ENCODE peak calls at places on chromosomes 1 and 21, in five cellular contexts. One of them, this sample, is unnamed.

GRCh38 chr1:11114966-11115365 is 15.3 kb upstream of the EXOSC10 start:
- DNase-seq in body of pancreas: no peak
- DNase-seq in MM.1S: no peak
- DNase-seq in retinal pigment epithelial cell: no peak
- DNase-seq in HL-60: no peak
- DNase-seq in this sample: no peak

GRCh38 chr1:229258851-229259110 is 12.1 kb upstream of the RAB4A start:
- DNase-seq in body of pancreas: no peak
- DNase-seq in MM.1S: no peak
- DNase-seq in HL-60: no peak
- DNase-seq in retinal pigment epithelial cell: no peak
- DNase-seq in this sample: no peak

GRCh38 chr1:79388694-79389361 is 382.3 kb upstream of the ADGRL4 start:
- DNase-seq in HL-60: no peak
- DNase-seq in retinal pigment epithelial cell: no peak
- DNase-seq in MM.1S: no peak
- DNase-seq in body of pancreas: no peak
- DNase-seq in this sample: no peak

GRCh38 chr1:40477680-40478057 is 579 bp downstream of the ZFP69 start:
- DNase-seq in retinal pigment epithelial cell: no peak
- DNase-seq in HL-60: no peak
- DNase-seq in body of pancreas: no peak
- DNase-seq in MM.1S: no peak
- DNase-seq in this sample: no peak

GRCh38 chr21:45800339-45801080 is 157.0 kb downstream of the PCBP3 start:
- DNase-seq in MM.1S: no peak
- DNase-seq in HL-60: no peak
- DNase-seq in retinal pigment epithelial cell: no peak
- DNase-seq in body of pancreas: no peak
- DNase-seq in this sample: no peak

GRCh38 chr1:146049436-146049835 is 27.9 kb upstream of the HJV start:
- DNase-seq in HL-60: no peak
- DNase-seq in retinal pigment epithelial cell: no peak
- DNase-seq in body of pancreas: no peak
- DNase-seq in MM.1S: no peak
- DNase-seq in this sample: no peak

GRCh38 chr1:8402109-8402704 is 84.3 kb downstream of the SLC45A1 start:
- DNase-seq in body of pancreas: no peak
- DNase-seq in retinal pigment epithelial cell: no peak
- DNase-seq in HL-60: no peak
- DNase-seq in MM.1S: no peak
- DNase-seq in this sample: no peak

GRCh38 chr1:36351222-36351977 is 28.0 kb upstream of the EVA1B start:
- DNase-seq in body of pancreas: no peak
- DNase-seq in MM.1S: no peak
- DNase-seq in retinal pigment epithelial cell: peak
- DNase-seq in HL-60: no peak
- DNase-seq in this sample: peak

GRCh38 chr21:29248124-29248523 is 50.6 kb upstream of the BACH1 start:
- DNase-seq in MM.1S: no peak
- DNase-seq in body of pancreas: no peak
- DNase-seq in HL-60: no peak
- DNase-seq in retinal pigment epithelial cell: no peak
- DNase-seq in this sample: no peak

GRCh38 chr1:55988963-55989452 is 590.4 kb downstream of the PLPP3 start:
- DNase-seq in HL-60: no peak
- DNase-seq in body of pancreas: no peak
- DNase-seq in retinal pigment epithelial cell: no peak
- DNase-seq in MM.1S: peak
- DNase-seq in this sample: no peak

DNA sequence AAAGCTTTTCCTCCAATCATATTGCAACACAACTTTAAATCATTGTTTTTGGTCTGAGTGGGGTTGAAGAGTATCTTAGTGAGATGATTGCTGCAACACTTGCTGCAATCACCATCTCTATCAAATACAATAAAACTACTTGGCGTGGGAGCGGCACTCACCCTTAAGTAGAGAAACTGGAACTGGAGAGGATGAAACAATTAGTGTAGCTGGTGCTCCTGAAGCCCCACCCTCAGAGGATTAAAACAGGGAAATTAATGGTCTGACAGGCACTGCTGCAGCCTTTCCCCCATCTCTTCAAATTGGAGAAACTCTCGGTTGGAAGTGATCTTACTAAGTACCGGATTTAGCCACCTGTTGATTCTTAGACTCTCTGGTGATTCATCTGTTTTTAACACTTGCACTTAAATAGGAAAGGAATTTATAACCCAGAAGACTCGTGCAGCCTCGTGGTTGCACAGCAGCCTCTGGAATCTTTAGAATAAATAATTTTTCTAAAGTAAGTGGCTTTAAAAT is 80.5 kb upstream of the KIF26B start:
- DNase-seq in HL-60: no peak
- DNase-seq in body of pancreas: no peak
- DNase-seq in retinal pigment epithelial cell: peak
- DNase-seq in MM.1S: no peak
- DNase-seq in this sample: no peak
- TF ChIP-seq CTCF in HL-60: no peak
- TF ChIP-seq CTCF in body of pancreas: no peak
- TF ChIP-seq CTCF in retinal pigment epithelial cell: no peak
- TF ChIP-seq CTCF in MM.1S: no peak
- TF ChIP-seq CTCF in this sample: no peak

DNA sequence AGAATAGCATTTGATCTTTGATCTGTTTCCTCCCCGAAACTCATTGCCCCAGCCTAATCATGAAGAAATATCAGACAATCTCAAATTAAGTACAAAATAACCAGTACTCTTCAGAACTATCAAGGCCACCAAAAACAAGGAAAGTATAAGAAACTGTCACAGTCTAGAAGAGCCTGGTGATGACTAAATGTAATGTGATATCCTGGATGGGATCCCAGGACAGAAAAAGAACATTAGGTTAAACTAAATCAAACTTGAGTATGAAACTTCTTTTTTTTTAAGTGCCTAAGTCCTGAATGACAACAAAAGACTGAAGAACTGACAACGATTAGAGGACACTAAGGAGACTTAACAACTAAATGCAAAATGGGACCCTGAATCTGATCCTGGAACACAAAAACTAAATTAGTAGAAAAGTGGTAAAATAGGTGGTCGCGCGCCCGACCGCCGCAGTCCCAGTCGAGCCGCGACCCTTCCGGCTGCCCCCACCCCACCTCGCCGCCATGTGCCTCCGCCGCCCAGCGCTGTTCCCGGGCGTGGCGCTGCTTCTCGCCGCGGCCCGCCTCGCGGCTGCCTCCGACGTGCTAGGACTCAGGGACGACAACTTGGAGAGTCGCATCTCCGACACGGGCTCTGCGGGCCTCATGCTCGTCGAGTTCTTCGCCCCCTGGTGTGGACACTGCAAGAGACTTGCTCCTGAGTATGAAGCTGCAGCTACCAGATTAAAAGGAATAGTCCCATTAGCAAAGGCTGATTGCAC is 5.5 kb upstream of the PRKAB2 start:
- DNase-seq in retinal pigment epithelial cell: no peak
- DNase-seq in MM.1S: no peak
- DNase-seq in body of pancreas: no peak
- DNase-seq in HL-60: no peak
- DNase-seq in this sample: no peak
- H3K4me3 ChIP-seq in retinal pigment epithelial cell: peak
- H3K4me3 ChIP-seq in MM.1S: no peak
- H3K4me3 ChIP-seq in body of pancreas: no peak
- H3K4me3 ChIP-seq in HL-60: no peak
- H3K4me3 ChIP-seq in this sample: no peak

DNA sequence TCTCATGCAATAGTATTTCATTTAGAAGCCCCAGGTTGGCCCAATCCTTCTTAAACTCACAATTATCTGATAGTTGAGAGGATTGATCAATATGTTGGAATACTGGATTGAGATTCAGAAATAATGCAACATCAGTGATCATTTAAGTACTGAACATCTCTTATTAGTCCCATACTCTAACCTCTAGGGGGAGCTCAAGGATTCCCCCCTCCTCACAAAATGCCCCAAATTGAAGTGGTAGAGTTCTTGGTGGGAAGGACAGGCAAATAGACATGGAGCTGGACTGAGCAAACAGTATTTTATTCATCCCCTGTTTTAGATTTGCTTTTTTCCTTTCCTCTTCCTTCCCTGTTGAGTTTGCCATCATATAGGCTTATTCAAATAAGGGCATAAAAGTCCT is 62.8 kb downstream of the NGF start:
- DNase-seq in HL-60: no peak
- DNase-seq in retinal pigment epithelial cell: no peak
- DNase-seq in MM.1S: no peak
- DNase-seq in body of pancreas: no peak
- DNase-seq in this sample: no peak
- TF ChIP-seq CTCF in HL-60: peak
- TF ChIP-seq CTCF in retinal pigment epithelial cell: peak
- TF ChIP-seq CTCF in MM.1S: peak
- TF ChIP-seq CTCF in body of pancreas: peak
- TF ChIP-seq CTCF in this sample: peak

GRCh38 chr1:61094677-61095076 is 12.3 kb downstream of the NFIA start:
- DNase-seq in HL-60: no peak
- DNase-seq in body of pancreas: no peak
- DNase-seq in MM.1S: no peak
- DNase-seq in retinal pigment epithelial cell: no peak
- DNase-seq in this sample: no peak
- H3K4me3 ChIP-seq in HL-60: no peak
- H3K4me3 ChIP-seq in body of pancreas: no peak
- H3K4me3 ChIP-seq in MM.1S: no peak
- H3K4me3 ChIP-seq in retinal pigment epithelial cell: no peak
- H3K4me3 ChIP-seq in this sample: no peak

This sample was measured in epithelial cell of proximal tubule.